ENCODE peak calls at places on chromosomes 16 and 17, in four cellular contexts. H is GM10248, V is fibroblast of lung, P is sigmoid colon. I is an unnamed sample.

GRCh38 chr16:46883353-46883689 is 841 bp upstream of the GPT2 start:
- DNase-seq in V (no peak), H (no peak), P (no peak), I (peak; percentile 25)

GRCh38 chr17:65688307-65688706 is 126.9 kb upstream of the AXIN2 start:
- DNase-seq in P (no peak), H (no peak), V (no peak), I (no peak)

GRCh38 chr16:19506965-19507364 is 14.9 kb downstream of the GDE1 start:
- DNase-seq in V (no peak), H (no peak), P (no peak), I (no peak)

GRCh38 chr17:45171338-45172231 is 9.9 kb downstream of the HEXIM2 start:
- DNase-seq in P (peak; percentile 80), V (no peak), H (no peak), I (no peak)

GRCh38 chr17:76432712-76433336 is 20.1 kb downstream of the UBE2O start:
- DNase-seq in H (no peak), V (no peak), P (no peak), I (no peak)

GRCh38 chr17:3750926-3751325 is 27.2 kb downstream of the HASPIN start:
- DNase-seq in P (no peak), H (no peak), V (no peak), I (no peak)

GRCh38 chr16:56936491-56936890 is 4.5 kb downstream of the HERPUD1 start:
- DNase-seq in H (no peak), P (no peak), V (no peak), I (no peak)

GRCh38 chr16:85334718-85335583 is 222.7 kb upstream of the CIBAR2 start:
- DNase-seq in V (peak; percentile 60), H (no peak), P (no peak), I (no peak)

GRCh38 chr17:11896199-11896598 is 101.1 kb downstream of the ZNF18 start:
- DNase-seq in V (no peak), H (no peak), P (no peak), I (no peak)

GRCh38 chr16:19783363-19783762 is 65.3 kb downstream of the IQCK start:
- DNase-seq in V (no peak), P (no peak), H (no peak), I (no peak)

GRCh38 chr17:61284174-61284573 is 115.5 kb upstream of the TBX2 start:
- DNase-seq in P (no peak), H (no peak), V (peak; percentile 91), I (no peak)

GRCh38 chr17:63181856-63182255 is 215.8 kb downstream of the TANC2 start:
- DNase-seq in P (no peak), H (no peak), V (no peak), I (no peak)

GRCh38 chr16:10521681-10522274 is 58.6 kb downstream of the EMP2 start:
- DNase-seq in P (peak; percentile 76), H (peak; percentile 67), V (peak; percentile 45), I (no peak)

GRCh38 chr16:80407265-80407987 is 133.4 kb upstream of the DYNLRB2 start:
- DNase-seq in H (no peak), V (no peak), P (no peak), I (no peak)

GRCh38 chr17:61942085-61942484 is 14.3 kb upstream of the INTS2 start:
- DNase-seq in P (no peak), V (no peak), H (no peak), I (no peak)

GRCh38 chr17:80327518-80327917 is 66.9 kb downstream of the RNF213 start:
- DNase-seq in V (no peak), P (peak; percentile 26), H (no peak), I (no peak)

DNA sequence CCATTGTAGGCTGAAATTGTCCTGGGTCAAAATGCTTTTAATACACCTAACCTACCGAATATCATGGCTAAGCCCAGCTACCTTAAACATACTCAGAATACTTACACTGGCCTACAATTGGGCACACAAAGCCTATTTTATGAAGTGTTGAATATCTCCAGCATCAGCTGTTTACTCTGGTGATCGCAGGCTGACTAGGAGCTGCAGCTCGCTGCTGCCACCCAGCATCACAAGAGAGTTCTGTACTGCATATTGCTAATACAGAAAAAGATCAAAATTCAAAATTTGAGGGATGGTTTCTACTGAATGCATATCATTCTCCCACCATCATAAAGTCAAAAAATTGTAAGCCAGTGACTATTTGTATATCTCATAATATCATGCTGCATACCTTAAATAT is 55.3 kb downstream of the ULK2 start:
- DNase-seq in V (no peak), P (no peak), H (no peak), I (no peak)
- TF ChIP-seq CTCF in V (peak; percentile 49), P (no peak), H (peak; percentile 10), I (no peak)

GRCh38 chr16:67278773-67279295 is 498 bp upstream of the PLEKHG4 start:
- DNase-seq in H (peak; percentile 78), P (no peak), V (no peak), I (no peak)
- TF ChIP-seq CTCF in H (peak; percentile 42), P (no peak), V (peak; percentile 24), I (no peak)

DNA sequence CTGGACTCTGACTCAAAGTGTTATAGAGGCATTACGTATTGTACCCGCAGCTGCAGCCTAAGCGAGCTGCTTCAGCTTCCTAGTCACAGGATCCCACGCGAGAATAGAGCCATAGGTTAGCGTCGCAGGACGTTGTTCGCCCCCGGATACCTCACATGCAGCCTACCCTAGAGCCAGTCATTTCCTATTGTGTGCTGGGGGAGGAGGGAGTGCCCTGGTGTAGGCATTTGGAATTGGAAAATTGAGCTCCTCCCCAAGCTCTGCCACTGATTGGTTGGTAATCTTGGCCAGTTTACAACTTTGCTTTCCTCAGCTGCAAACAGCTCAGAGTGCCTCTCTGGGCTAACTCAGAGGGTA is 530 bp downstream of the NAA60 start:
- DNase-seq in H (no peak), V (peak; percentile 82), P (no peak), I (no peak)
- TF ChIP-seq CTCF in H (no peak), V (peak; percentile 2), P (no peak), I (no peak)

GRCh38 chr16:88403794-88404581 is 21.2 kb downstream of the ZNF469 start:
- DNase-seq in P (no peak), H (no peak), V (peak; percentile 36), I (no peak)
- TF ChIP-seq CTCF in P (no peak), H (no peak), V (no peak), I (no peak)

DNA sequence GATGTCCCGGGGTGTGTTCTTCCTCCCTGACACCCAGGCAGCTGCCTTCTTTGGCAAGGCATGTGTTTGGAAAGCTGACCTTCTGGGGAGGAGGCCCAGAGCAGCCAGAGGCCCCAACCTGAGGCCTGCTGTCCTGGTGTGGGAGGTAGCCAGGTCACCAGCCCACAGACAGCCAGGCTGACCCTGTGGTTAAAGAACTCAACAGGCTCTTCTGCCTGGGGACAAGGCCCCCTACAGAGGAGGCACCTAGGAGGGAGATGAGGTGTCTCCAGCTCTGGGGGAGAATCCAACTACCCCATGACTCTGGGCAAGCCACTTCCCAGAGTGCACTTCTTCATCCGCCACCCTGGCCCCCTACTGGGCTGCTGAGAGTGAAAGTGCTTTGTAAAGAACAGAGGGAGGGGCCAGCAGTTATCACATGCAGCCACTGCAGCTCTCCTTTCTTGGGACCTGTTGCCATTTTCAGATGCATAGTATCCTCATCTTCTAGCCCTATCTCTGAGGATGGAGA is 13.1 kb upstream of the SREBF1 start:
- DNase-seq in H (peak; percentile 78), P (no peak), V (peak; percentile 47), I (no peak)
- TF ChIP-seq CTCF in H (peak; percentile 9), P (peak; percentile 15), V (peak; percentile 48), I (no peak)

GRCh38 chr17:17661834-17662233 is 19.4 kb upstream of the RAI1 start:
- DNase-seq in V (no peak), P (no peak), H (no peak), I (no peak)
- TF ChIP-seq CTCF in V (peak; percentile 10), P (no peak), H (no peak), I (no peak)

DNA sequence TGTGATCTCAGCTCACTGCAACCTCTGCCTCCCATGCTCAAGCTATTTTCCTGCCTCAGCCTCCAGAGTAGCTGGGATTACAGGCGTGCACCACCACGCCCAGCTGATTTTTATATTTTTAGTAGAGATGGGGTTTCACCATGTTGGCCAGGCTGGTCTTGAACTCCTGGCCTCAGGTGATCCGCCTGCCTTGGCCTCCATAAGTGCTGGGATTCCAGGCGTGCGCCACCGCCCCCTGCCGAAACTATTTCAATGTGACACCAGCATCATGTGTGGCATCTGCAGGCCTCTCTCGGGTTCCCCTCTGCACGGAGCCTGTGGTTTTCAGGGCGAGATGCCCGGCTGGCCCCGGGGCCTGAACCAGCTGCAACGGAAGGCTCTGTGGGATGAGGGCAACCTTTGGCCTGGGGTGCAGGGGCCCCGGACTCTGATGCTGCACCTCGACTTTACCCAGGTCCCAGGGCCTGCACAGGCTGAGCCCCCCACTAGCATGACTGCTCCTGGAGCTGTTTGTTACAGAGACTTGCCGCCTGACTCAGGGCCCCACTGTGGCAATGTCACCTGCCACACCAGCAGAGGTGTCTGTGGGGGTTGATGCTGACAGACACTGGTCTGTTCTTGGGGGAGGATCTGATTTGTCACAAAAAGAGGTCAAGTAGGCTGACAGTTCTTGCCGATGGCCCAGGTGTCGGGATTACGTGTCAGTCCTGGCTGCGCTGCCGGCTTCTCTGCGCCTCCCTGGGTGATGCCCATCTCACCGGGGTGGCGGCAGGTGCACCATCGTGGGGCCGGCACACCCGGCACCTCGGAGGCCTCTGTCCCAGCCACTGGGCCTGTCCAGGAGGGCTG is 8.6 kb upstream of the TEX19 start:
- DNase-seq in V (no peak), H (no peak), P (no peak), I (no peak)
- TF ChIP-seq CTCF in V (no peak), H (peak; percentile 47), P (no peak), I (no peak)

DNA sequence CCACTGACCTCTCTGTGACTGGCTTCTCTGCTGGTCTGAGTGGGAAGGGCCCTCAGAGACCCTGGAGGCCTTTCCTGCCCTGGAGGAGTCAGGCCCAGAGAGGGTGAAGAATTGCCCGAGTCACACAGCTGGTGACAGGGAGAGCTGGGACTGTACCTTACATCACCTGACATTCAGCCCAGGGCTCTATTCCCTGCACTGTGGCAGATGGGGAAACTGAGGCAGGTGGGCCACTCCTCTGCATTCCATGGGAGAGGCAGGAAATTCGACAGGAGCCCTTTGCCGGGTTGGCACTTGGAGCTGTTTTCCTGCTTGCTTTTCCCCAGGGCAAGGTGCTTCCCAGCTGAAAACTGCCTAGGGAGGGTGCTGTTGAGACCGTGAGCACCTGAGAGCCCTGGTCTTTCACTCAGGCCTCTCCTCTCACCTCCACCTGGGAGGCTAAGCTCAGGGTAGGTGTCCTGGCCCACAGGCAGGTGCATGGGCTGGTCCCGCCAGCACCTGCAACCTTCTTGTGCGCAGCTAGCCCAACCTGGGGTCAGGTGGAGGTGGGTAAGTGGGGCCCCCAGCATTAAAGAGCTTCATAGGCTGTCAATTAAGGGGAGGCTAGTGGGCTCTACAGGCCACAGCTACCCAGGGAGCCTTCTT is 8.5 kb downstream of the ADCY7 start:
- DNase-seq in P (no peak), H (no peak), V (no peak), I (no peak)
- TF ChIP-seq CTCF in P (no peak), H (no peak), V (no peak), I (no peak)